ENCODE peak calls at places on chromosomes 5 and 9, in four cellular contexts. G is BE2C, E is lung, S is H1. U is an unnamed sample.

GRCh38 chr9:36045610-36046009 is 8.9 kb downstream of the RECK start:
- DNase-seq in E (no peak), G (no peak), S (no peak), U (no peak)

GRCh38 chr9:35658894-35659220 is 765 bp downstream of the CCDC107 start:
- DNase-seq in E (no peak), S (no peak), G (peak; percentile 33), U (peak; percentile 28)

GRCh38 chr5:92581249-92581648 is 999.8 kb downstream of the NR2F1-AS1 start:
- DNase-seq in S (no peak), G (no peak), E (no peak), U (no peak)

GRCh38 chr9:113484258-113484730 is 20.8 kb downstream of the RGS3 start:
- DNase-seq in G (peak; percentile 80), S (no peak), E (no peak), U (no peak)

GRCh38 chr5:157862183-157862851 is 3.4 kb upstream of the CLINT1 start:
- DNase-seq in E (no peak), G (no peak), S (no peak), U (no peak)

GRCh38 chr9:89519393-89519805 is 21.5 kb upstream of the SEMA4D start:
- DNase-seq in S (no peak), E (no peak), G (peak; percentile 46), U (no peak)

GRCh38 chr5:11563822-11564221 is 340.4 kb downstream of the CTNND2 start:
- DNase-seq in G (no peak), E (no peak), S (no peak), U (no peak)

GRCh38 chr5:57262533-57262932 is 88.7 kb downstream of the GPBP1 start:
- DNase-seq in E (no peak), G (no peak), S (no peak), U (no peak)

GRCh38 chr9:135474915-135475314 is 4.7 kb upstream of the PPP1R26 start:
- DNase-seq in G (peak; percentile 77), S (no peak), E (no peak), U (peak; percentile 76)

GRCh38 chr5:68689010-68689409 is 404.8 kb upstream of the SLC30A5 start:
- DNase-seq in E (no peak), G (no peak), S (no peak), U (no peak)

GRCh38 chr5:178165585-178165984 is 11.9 kb upstream of the NHP2 start:
- DNase-seq in S (no peak), E (no peak), G (no peak), U (no peak)

GRCh38 chr5:149425729-149426128 is 46.6 kb upstream of the IL17B start:
- DNase-seq in G (no peak), S (no peak), E (no peak), U (peak; percentile 53)

GRCh38 chr5:116237917-116238502 is 153.2 kb downstream of the COMMD10 start:
- DNase-seq in S (no peak), E (no peak), G (no peak), U (no peak)

GRCh38 chr9:116020801-116021200 is 132.8 kb upstream of the PAPPA start:
- DNase-seq in E (no peak), S (no peak), G (no peak), U (no peak)

GRCh38 chr5:3350781-3351180 is 244.9 kb upstream of the IRX1 start:
- DNase-seq in E (no peak), G (no peak), S (no peak), U (no peak)

GRCh38 chr5:27463446-27464149 is 425.2 kb upstream of the CDH9 start:
- DNase-seq in S (no peak), E (no peak), G (no peak), U (no peak)

GRCh38 chr9:74285075-74285474 is 212.1 kb upstream of the RORB start:
- DNase-seq in S (no peak), G (no peak), E (no peak), U (no peak)

GRCh38 chr5:152523964-152524363 is 118.9 kb upstream of the NMUR2 start:
- DNase-seq in S (no peak), E (no peak), G (no peak), U (no peak)

GRCh38 chr5:74275204-74275992 is 365.1 kb downstream of the ENC1 start:
- DNase-seq in G (no peak), S (no peak), E (no peak), U (no peak)

GRCh38 chr5:95619096-95619495 is 791 bp upstream of the GPR150 start:
- DNase-seq in E (no peak), G (no peak), S (no peak), U (no peak)

GRCh38 chr5:56489272-56489671 is 256.1 kb upstream of the ANKRD55 start:
- DNase-seq in G (no peak), S (no peak), E (no peak), U (no peak)

GRCh38 chr5:11182441-11183080 is 421.5 kb upstream of the DAP start:
- DNase-seq in G (no peak), S (no peak), E (no peak), U (peak; percentile 38)

GRCh38 chr9:134562146-134562753 is 79.4 kb upstream of the COL5A1 start:
- DNase-seq in S (no peak), G (no peak), E (no peak), U (no peak)

GRCh38 chr9:135512904-135513303 is 8.3 kb upstream of the LCN1 start:
- DNase-seq in G (no peak), E (no peak), S (no peak), U (no peak)

DNA sequence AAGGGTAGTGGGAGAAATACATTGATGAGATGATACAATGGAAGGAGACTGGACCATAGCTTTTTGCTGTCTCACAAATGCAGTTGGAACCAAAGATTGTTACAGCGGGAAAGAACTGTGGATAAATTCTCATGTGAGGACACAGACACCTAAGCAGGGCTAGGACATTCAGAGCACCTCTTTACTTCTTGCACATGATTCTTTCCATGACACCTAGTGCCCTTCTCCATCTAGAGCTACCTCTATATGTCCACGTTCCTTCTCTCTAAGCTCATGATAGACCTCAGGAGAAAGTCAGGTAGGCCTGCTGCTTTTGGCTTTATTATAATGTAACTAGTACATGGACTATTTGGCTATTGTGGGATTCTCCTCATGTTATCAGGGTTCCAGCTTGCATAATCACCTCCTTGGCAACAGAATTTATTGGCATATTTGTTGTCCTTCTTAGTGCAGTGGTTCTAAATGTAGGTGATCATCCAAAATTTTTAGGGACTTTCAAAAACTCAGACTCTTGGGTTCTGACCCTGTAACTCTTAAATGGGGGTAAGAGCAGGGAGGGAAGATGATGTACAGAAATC is 27.2 kb downstream of the NR3C1 start:
- DNase-seq in S (no peak), E (no peak), G (no peak), U (no peak)
- H3K36me3 ChIP-seq in S (no peaks in the 10 kb centered on the region), E (no peaks in the 10 kb centered on the region), G (no peaks in the 10 kb centered on the region), U (no peaks in the 10 kb centered on the region)

GRCh38 chr5:136066705-136067271 is 38.0 kb downstream of the TGFBI start:
- DNase-seq in E (no peak), G (peak; percentile 24), S (no peak), U (peak; percentile 42)

GRCh38 chr5:136065588-136065987 is 36.8 kb downstream of the TGFBI start:
- DNase-seq in E (no peak), S (no peak), G (no peak), U (no peak)

GRCh38 chr5:136062563-136063274 is 33.9 kb downstream of the TGFBI start:
- DNase-seq in S (no peak), E (no peak), G (peak; percentile 40), U (peak; percentile 62)

GRCh38 chr5:136063778-136064465 is 35.1 kb downstream of the TGFBI start:
- DNase-seq in E (no peak), S (no peak), G (no peak), U (no peak)

GRCh38 chr5:136064510-136064909 is 35.7 kb downstream of the TGFBI start:
- DNase-seq in S (no peak), G (no peak), E (no peak), U (peak; percentile 58)
- TF ChIP-seq CTCF in S (peak; percentile 15), G (peak; percentile 12), E (no peak), U (peak; percentile 75)

GRCh38 chr5:159095218-159095617 is 4.5 kb downstream of the EBF1 start:
- DNase-seq in S (no peak), E (no peak), G (no peak), U (no peak)
- H3K27me3 ChIP-seq in S (peaks cover 46% of the 10 kb centered on the region), E (peaks cover 3% of the 10 kb centered on the region), G (no peaks in the 10 kb centered on the region), U (no peaks in the 10 kb centered on the region)

GRCh38 chr5:151477106-151477505 is 29.7 kb downstream of the SLC36A1 start:
- DNase-seq in E (no peak), G (no peak), S (no peak), U (no peak)
- H3K36me3 ChIP-seq in E (peaks cover 21% of the 10 kb centered on the region), G (no peaks in the 10 kb centered on the region), S (peaks cover 5% of the 10 kb centered on the region), U (no peaks in the 10 kb centered on the region)

GRCh38 chr5:170296036-170296934 is 1.3 kb downstream of the LCP2 start:
- DNase-seq in E (no peak), S (no peak), G (no peak), U (no peak)
- TF ChIP-seq CTCF in E (no peak), S (no peak), G (no peak), U (no peak)

GRCh38 chr9:38622961-38623360 is 2.6 kb upstream of the ANKRD18A start:
- DNase-seq in E (no peak), S (no peak), G (no peak), U (no peak)
- H3K27me3 ChIP-seq in E (peaks cover 4% of the 10 kb centered on the region), S (peaks cover 4% of the 10 kb centered on the region), G (peaks cover 66% of the 10 kb centered on the region), U (peaks cover 7% of the 10 kb centered on the region)

GRCh38 chr5:147396070-147396469 is 113.8 kb downstream of the DPYSL3 start:
- DNase-seq in E (peak; percentile 66), G (no peak), S (no peak), U (no peak)

GRCh38 chr5:147400836-147401235 is 109.0 kb downstream of the DPYSL3 start:
- DNase-seq in E (no peak), G (no peak), S (no peak), U (no peak)

GRCh38 chr5:147400076-147400809 is 109.6 kb downstream of the DPYSL3 start:
- DNase-seq in G (no peak), E (no peak), S (no peak), U (no peak)

GRCh38 chr5:147397616-147398015 is 112.3 kb downstream of the DPYSL3 start:
- DNase-seq in E (no peak), S (no peak), G (no peak), U (no peak)

GRCh38 chr5:147398860-147399259 is 111.0 kb downstream of the DPYSL3 start:
- DNase-seq in G (no peak), E (no peak), S (no peak), U (no peak)
- H3K36me3 ChIP-seq in G (peaks cover 62% of the 10 kb centered on the region), E (peaks cover 16% of the 10 kb centered on the region), S (peaks cover 95% of the 10 kb centered on the region), U (peaks cover 94% of the 10 kb centered on the region)

GRCh38 chr9:107044872-107045271 is 181.9 kb downstream of the ZNF462 start:
- DNase-seq in E (no peak), S (no peak), G (peak; percentile 22), U (peak; percentile 32)
- TF ChIP-seq CTCF in E (no peak), S (peak; percentile 20), G (peak; percentile 24), U (peak; percentile 45)

GRCh38 chr5:77170-77501 is 14.8 kb upstream of the PLEKHG4B start:
- DNase-seq in S (no peak), E (no peak), G (no peak), U (no peak)
- H3K27me3 ChIP-seq in S (no peaks in the 10 kb centered on the region), E (no peaks in the 10 kb centered on the region), G (peaks cover 51% of the 10 kb centered on the region), U (peaks cover 82% of the 10 kb centered on the region)

GRCh38 chr5:147645172-147645571 is 135.3 kb upstream of the DPYSL3 start:
- DNase-seq in S (no peak), E (no peak), G (no peak), U (peak; percentile 72)

GRCh38 chr5:147648597-147648996 is 133.9 kb downstream of the JAKMIP2 start:
- DNase-seq in G (no peak), S (no peak), E (no peak), U (no peak)

GRCh38 chr5:147642666-147643065 is 132.8 kb upstream of the DPYSL3 start:
- DNase-seq in S (no peak), E (no peak), G (no peak), U (no peak)

GRCh38 chr5:147639303-147639702 is 129.4 kb upstream of the DPYSL3 start:
- DNase-seq in S (no peak), G (no peak), E (no peak), U (no peak)

GRCh38 chr5:147643142-147643541 is 133.3 kb upstream of the DPYSL3 start:
- DNase-seq in E (no peak), G (no peak), S (no peak), U (no peak)
- H3K36me3 ChIP-seq in E (no peaks in the 10 kb centered on the region), G (peaks cover 13% of the 10 kb centered on the region), S (peaks cover 85% of the 10 kb centered on the region), U (no peaks in the 10 kb centered on the region)